ENCODE peak calls at places on chromosome 16, in four cellular contexts. C is WTC11, L is fibroblast of villous mesenchyme, J is bronchial epithelial cell. T is an unnamed sample.

GRCh38 chr16:72819345-72819744 is 228.6 kb downstream of the ZFHX3 start:
- DNase-seq in J (peak), L (no peak), C (no peak), T (no peak)

GRCh38 chr16:86353185-86353584 is 157.1 kb upstream of the FOXF1 start:
- DNase-seq in J (no peak), L (no peak), C (no peak), T (no peak)

GRCh38 chr16:62963846-62964245 is 927.6 kb upstream of the CDH8 start:
- DNase-seq in C (no peak), J (no peak), L (no peak), T (no peak)

GRCh38 chr16:83530293-83530692 is 277.5 kb upstream of the HSBP1 start:
- DNase-seq in L (no peak), C (no peak), J (no peak), T (no peak)

GRCh38 chr16:89300311-89300975 is 82.9 kb downstream of the ZNF778 start:
- DNase-seq in C (no peak), J (no peak), L (peak), T (no peak)

GRCh38 chr16:77789085-77789611 is 784 bp downstream of the VAT1L start:
- DNase-seq in L (peak), C (peak), J (no peak), T (no peak)

GRCh38 chr16:3121843-3122467 is 9.6 kb downstream of the ZNF205 start:
- DNase-seq in L (no peak), J (no peak), C (no peak), T (no peak)

GRCh38 chr16:69599731-69600130 is 34.0 kb downstream of the NFAT5 start:
- DNase-seq in C (no peak), L (no peak), J (no peak), T (no peak)

GRCh38 chr16:74449470-74449869 is 28.2 kb upstream of the CLEC18B start:
- DNase-seq in J (peak), L (no peak), C (no peak), T (no peak)

GRCh38 chr16:8583712-8584111 is 6.6 kb downstream of the TMEM114 start:
- DNase-seq in J (no peak), C (peak), L (no peak), T (no peak)

GRCh38 chr16:72921620-72922019 is 126.3 kb downstream of the ZFHX3 start:
- DNase-seq in J (no peak), C (no peak), L (peak), T (peak)

GRCh38 chr16:86668136-86668535 is 89.8 kb downstream of the FOXL1 start:
- DNase-seq in L (peak), J (peak), C (peak), T (peak)

GRCh38 chr16:10228779-10229178 is 46.6 kb upstream of the GRIN2A start:
- DNase-seq in J (no peak), L (no peak), C (no peak), T (peak)

GRCh38 chr16:81636298-81636960 is 142.7 kb upstream of the PLCG2 start:
- DNase-seq in J (no peak), L (no peak), C (no peak), T (no peak)

GRCh38 chr16:79482011-79482410 is 118.5 kb downstream of the MAF start:
- DNase-seq in C (no peak), L (no peak), J (no peak), T (no peak)

GRCh38 chr16:81627729-81628128 is 151.4 kb upstream of the PLCG2 start:
- DNase-seq in J (no peak), C (no peak), L (no peak), T (no peak)

GRCh38 chr16:19167710-19168172 is 299 bp upstream of the SYT17 start:
- DNase-seq in L (peak), C (peak), J (peak), T (peak)

GRCh38 chr16:87956169-87956770 is 5.0 kb downstream of the BANP start:
- DNase-seq in J (no peak), C (no peak), L (peak), T (peak)

GRCh38 chr16:30949655-30950515 is 1.0 kb downstream of the ORAI3 start:
- DNase-seq in C (peak), L (peak), J (peak), T (peak)

GRCh38 chr16:83138976-83139690 is 512.4 kb downstream of the CDH13 start:
- DNase-seq in C (no peak), J (no peak), L (peak), T (no peak)

GRCh38 chr16:813204-813915 is 12.8 kb upstream of the GNG13 start:
- DNase-seq in L (peak), C (peak), J (no peak), T (peak)

GRCh38 chr16:88777801-88778415 is 7.1 kb downstream of the PIEZO1 start:
- DNase-seq in J (no peak), L (no peak), C (no peak), T (no peak)

GRCh38 chr16:67516296-67517177 is 12.1 kb upstream of the RIPOR1 start:
- DNase-seq in L (peak), J (peak), C (no peak), T (no peak)

GRCh38 chr16:25747160-25747758 is 55.5 kb downstream of the HS3ST4 start:
- DNase-seq in L (no peak), J (no peak), C (peak), T (no peak)

GRCh38 chr16:85717393-85718152 is 28.8 kb upstream of the GINS2 start:
- DNase-seq in J (no peak), L (peak), C (peak), T (peak)

GRCh38 chr16:21101631-21102420 is 48.8 kb downstream of the DNAH3 start:
- DNase-seq in J (no peak), L (peak), C (peak), T (peak)
- TF ChIP-seq CTCF in J (peak), L (peak), C (peak), T (peak)

DNA sequence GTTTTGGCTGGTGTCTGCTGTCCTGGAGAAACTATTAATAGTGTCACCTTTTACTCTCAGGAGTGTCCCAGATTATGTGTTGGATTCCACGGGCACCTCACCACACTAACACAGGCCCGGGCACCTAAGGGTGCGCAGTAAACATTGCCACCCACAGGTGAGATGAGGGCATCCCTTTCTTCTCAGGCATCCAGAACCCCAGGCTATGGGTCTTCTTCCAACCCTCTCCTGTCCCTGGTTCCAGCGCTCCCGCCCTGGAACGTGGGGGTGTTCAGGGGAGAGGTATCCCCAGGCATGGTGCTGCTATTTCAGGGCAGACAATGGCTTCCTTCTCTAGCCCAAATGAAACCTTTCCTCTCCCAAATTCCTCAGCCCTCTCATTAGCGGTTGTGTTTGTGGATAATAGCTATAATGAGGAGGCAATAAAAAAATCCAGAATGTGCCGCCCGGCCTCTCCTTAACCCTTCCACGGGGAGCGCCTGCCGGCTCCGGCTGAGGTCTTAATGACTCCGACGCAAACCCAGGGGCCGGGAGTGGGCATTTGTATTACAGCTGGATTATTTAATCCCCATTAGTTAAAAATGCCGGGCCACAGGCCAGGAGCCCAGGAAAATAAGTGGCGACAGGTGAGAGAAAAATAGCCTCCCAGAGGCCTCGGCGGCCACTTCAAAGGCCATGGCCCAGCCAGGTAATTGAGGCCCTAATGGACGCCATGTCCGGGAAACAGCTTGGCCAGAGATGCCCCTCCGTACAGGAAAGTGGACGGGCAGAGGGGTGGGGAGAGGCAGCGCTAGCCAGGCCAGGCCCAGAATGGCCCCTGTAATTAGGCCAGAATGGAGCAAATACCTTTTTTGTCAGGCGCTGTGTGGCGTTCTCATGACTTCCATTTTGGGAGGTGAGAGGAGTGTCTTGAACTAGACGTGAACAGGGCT is 102.8 kb downstream of the IRX5 start:
- DNase-seq in J (no peak), L (no peak), C (no peak), T (no peak)
- TF ChIP-seq CTCF in J (no peak), L (no peak), C (no peak), T (no peak)

DNA sequence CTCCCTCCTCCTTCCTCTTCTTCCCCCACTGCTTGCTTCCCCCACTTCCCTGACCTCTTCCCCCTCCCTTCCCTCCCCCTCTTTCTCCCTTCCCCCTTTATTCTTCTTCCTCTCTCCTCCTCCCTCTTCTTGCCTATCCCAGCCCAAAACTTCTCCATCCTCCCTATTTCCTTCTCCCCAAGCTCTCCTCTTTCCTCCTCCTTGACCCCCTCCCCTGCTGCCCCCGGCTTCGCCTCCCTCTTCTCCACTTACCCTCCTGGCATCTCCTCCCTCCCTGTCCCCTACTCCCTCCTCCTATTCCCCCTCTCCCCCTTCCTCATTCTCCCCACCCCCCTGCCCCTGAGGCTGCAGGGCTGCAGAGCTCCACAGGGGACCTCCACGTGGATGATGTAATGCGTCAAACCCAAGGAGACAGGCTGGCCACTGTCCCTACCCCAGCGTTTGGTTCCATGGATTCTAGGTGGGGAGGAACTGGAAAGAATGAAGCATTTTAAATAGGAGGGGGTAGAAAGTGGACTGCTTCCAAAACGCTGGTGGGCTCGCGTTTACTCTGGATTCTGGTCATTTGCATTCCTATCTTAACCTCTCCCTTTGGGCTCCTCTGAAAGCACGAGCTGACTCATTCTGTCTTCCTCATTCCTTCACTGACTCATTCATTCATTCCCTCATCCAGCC is 687 bp upstream of the COTL1 start:
- DNase-seq in L (peak), C (peak), J (peak), T (peak)
- TF ChIP-seq CTCF in L (peak), C (no peak), J (peak), T (peak)

GRCh38 chr16:17970816-17971291 is 365.7 kb downstream of the NPIPA8 start:
- DNase-seq in J (no peak), C (no peak), L (no peak), T (no peak)
- TF ChIP-seq CTCF in J (no peak), C (no peak), L (no peak), T (no peak)

DNA sequence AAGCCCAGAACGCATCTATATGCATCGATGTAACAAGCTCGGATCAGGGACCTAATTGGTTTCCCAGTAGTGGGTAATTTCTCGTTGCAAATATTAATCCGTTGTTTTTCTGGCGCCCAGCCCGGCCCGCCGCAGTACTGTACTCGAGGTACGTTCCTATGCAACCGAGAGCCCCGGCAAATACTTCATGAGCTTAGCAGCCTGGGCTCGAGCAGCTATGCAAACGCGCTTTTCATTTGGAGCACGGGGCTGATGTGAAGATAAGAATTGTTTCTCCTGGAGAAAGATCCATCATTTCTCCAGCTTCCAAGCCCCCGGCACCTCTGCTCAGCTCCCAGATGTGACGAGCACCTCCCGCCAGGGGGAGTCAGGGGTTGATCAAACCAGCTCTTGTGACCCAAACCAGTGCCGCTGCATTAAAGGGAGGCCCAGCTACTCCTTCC is 229.8 kb downstream of the KATNIP start:
- DNase-seq in C (peak), L (peak), J (peak), T (peak)
- TF ChIP-seq CTCF in C (peak), L (peak), J (peak), T (peak)

GRCh38 chr16:56672761-56673536 is 3.3 kb downstream of the MT1H start:
- DNase-seq in C (no peak), J (peak), L (no peak), T (no peak)

GRCh38 chr16:56675685-56676210 is 6.1 kb downstream of the MT1H start:
- DNase-seq in C (peak), L (no peak), J (no peak), T (no peak)

GRCh38 chr16:56671706-56672105 is 2.1 kb downstream of the MT1H start:
- DNase-seq in J (peak), L (no peak), C (no peak), T (no peak)

GRCh38 chr16:56670640-56670934 is 973 bp downstream of the MT1H start:
- DNase-seq in C (no peak), L (no peak), J (no peak), T (no peak)

DNA sequence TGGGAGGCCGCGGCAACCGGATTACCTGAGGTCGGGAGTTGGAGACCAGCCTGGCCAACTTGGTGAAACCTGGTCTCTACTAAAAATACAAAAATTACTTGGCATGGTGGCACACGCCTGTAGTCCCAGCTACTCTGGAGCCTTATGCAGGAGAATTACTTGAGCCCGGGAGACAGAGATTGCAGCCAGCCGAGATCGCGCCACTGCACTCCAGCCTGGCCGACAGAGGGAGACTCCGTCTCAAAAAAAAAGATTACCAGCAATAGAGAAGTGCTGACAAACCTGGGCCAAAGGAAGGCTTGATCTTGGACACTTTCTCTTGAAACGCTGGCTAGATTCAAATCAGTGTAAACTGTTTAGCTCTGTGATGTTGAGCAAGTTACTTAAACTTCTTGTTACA is 4.3 kb downstream of the MT1H start:
- DNase-seq in J (peak), L (peak), C (no peak), T (peak)
- TF ChIP-seq CTCF in J (peak), L (peak), C (no peak), T (peak)